ENCODE peak calls at places on chromosomes 1 and 21, in eight cellular contexts. J is AG04450; Z is lower leg skin; A is CD4-positive, alpha-beta T cell; D is A549; N is lower lobe of right lung; F is sigmoid colon; M is colonic mucosa. K is an unnamed sample.

GRCh38 chr1:232990729-232991128 is 40.3 kb downstream of the NTPCR start:
- DNase-seq in J (no peak), Z (no peak), A (no peak), D (no peak), N (no peak), F (no peak), M (no peak), K (no peak)

GRCh38 chr1:62245201-62245600 is 50.6 kb downstream of the L1TD1 start:
- DNase-seq in J (no peak), Z (no peak), A (no peak), D (no peak), N (no peak), F (no peak), M (no peak), K (no peak)

GRCh38 chr21:46295996-46296752 is 10.0 kb downstream of the YBEY start:
- DNase-seq in J (no peak), Z (peak), A (peak), D (no peak), N (peak), F (peak), M (peak), K (no peak)

GRCh38 chr1:13732971-13733667 is 33.1 kb downstream of the PRDM2 start:
- DNase-seq in J (no peak), Z (no peak), A (peak), D (no peak), N (no peak), F (no peak), M (no peak), K (no peak)

GRCh38 chr1:215748431-215748830 is 181.3 kb downstream of the KCTD3 start:
- DNase-seq in J (no peak), Z (no peak), A (no peak), D (no peak), N (no peak), F (no peak), M (no peak), K (no peak)

GRCh38 chr1:202571719-202572339 is 138.4 kb downstream of the SYT2 start:
- DNase-seq in J (no peak), Z (no peak), A (no peak), D (peak), N (no peak), F (no peak), M (peak), K (peak)

GRCh38 chr1:37434292-37434907 is 40.0 kb upstream of the ZC3H12A start:
- DNase-seq in J (no peak), Z (peak), A (peak), D (peak), N (peak), F (peak), M (peak), K (peak)

GRCh38 chr1:199302554-199302953 is 663.7 kb downstream of the PTPRC start:
- DNase-seq in J (no peak), Z (no peak), A (no peak), D (no peak), N (no peak), F (no peak), M (no peak), K (no peak)

GRCh38 chr1:228166170-228166936 is 749 bp downstream of the IBA57 start:
- DNase-seq in J (no peak), Z (peak), A (peak), D (peak), N (peak), F (peak), M (peak), K (peak)

GRCh38 chr1:176954242-176954641 is 210.3 kb downstream of the ASTN1 start:
- DNase-seq in J (no peak), Z (no peak), A (no peak), D (peak), N (no peak), F (no peak), M (no peak), K (no peak)

GRCh38 chr1:172826096-172826741 is 167.3 kb downstream of the FASLG start:
- DNase-seq in J (peak), Z (peak), A (no peak), D (peak), N (no peak), F (peak), M (peak), K (no peak)

GRCh38 chr1:156884560-156884959 is 9.0 kb upstream of the PEAR1 start:
- DNase-seq in J (no peak), Z (no peak), A (no peak), D (no peak), N (no peak), F (no peak), M (no peak), K (no peak)

GRCh38 chr1:37650721-37651120 is 16.0 kb upstream of the RSPO1 start:
- DNase-seq in J (no peak), Z (no peak), A (no peak), D (no peak), N (no peak), F (no peak), M (no peak), K (no peak)

GRCh38 chr1:6971048-6971447 is 185.8 kb downstream of the CAMTA1 start:
- DNase-seq in J (no peak), Z (no peak), A (no peak), D (no peak), N (no peak), F (no peak), M (no peak), K (no peak)

GRCh38 chr1:93237021-93237420 is 56.5 kb downstream of the CCDC18 start:
- DNase-seq in J (no peak), Z (no peak), A (no peak), D (no peak), N (no peak), F (no peak), M (no peak), K (no peak)

GRCh38 chr1:217687511-217687910 is 56.4 kb downstream of the SPATA17 start:
- DNase-seq in J (no peak), Z (no peak), A (no peak), D (no peak), N (no peak), F (no peak), M (no peak), K (no peak)

GRCh38 chr1:162019006-162019405 is 4.7 kb downstream of the OLFML2B start:
- DNase-seq in J (peak), Z (no peak), A (no peak), D (no peak), N (no peak), F (no peak), M (no peak), K (no peak)

GRCh38 chr1:91742848-91743292 is 143.1 kb downstream of the TGFBR3 start:
- DNase-seq in J (no peak), Z (no peak), A (no peak), D (no peak), N (no peak), F (peak), M (no peak), K (no peak)

GRCh38 chr1:27872059-27872801 is at the start of gene THEMIS2:
- DNase-seq in J (no peak), Z (no peak), A (peak), D (no peak), N (peak), F (peak), M (peak), K (peak)

GRCh38 chr1:89975540-89976125 is 19.3 kb upstream of the ZNF326 start:
- DNase-seq in J (no peak), Z (no peak), A (no peak), D (no peak), N (no peak), F (no peak), M (no peak), K (no peak)

GRCh38 chr1:5456090-5456789 is 536.0 kb downstream of the NPHP4 start:
- DNase-seq in J (no peak), Z (no peak), A (no peak), D (no peak), N (no peak), F (no peak), M (no peak), K (no peak)

GRCh38 chr1:59716551-59717231 is 98.1 kb upstream of the HOOK1 start:
- DNase-seq in J (no peak), Z (no peak), A (no peak), D (no peak), N (no peak), F (no peak), M (no peak), K (peak)

GRCh38 chr1:205571747-205572146 is 60.1 kb downstream of the ELK4 start:
- DNase-seq in J (no peak), Z (no peak), A (no peak), D (no peak), N (no peak), F (peak), M (peak), K (no peak)

GRCh38 chr1:162213281-162213909 is 143.9 kb downstream of the NOS1AP start:
- DNase-seq in J (no peak), Z (peak), A (no peak), D (no peak), N (peak), F (peak), M (peak), K (no peak)

GRCh38 chr1:27491748-27492700 is 2.1 kb upstream of the WASF2 start:
- DNase-seq in J (no peak), Z (peak), A (no peak), D (peak), N (peak), F (peak), M (no peak), K (no peak)

GRCh38 chr1:221439734-221440436 is 302.0 kb downstream of the DUSP10 start:
- DNase-seq in J (peak), Z (no peak), A (no peak), D (peak), N (no peak), F (no peak), M (no peak), K (no peak)

GRCh38 chr1:226662704-226663326 is 76.3 kb downstream of the ITPKB start:
- DNase-seq in J (peak), Z (peak), A (peak), D (peak), N (peak), F (peak), M (peak), K (no peak)

GRCh38 chr1:46516140-46516539 is 26.5 kb downstream of the DMBX1 start:
- DNase-seq in J (no peak), Z (no peak), A (no peak), D (no peak), N (peak), F (no peak), M (no peak), K (no peak)

GRCh38 chr1:230169454-230170152 is 102.6 kb downstream of the GALNT2 start:
- DNase-seq in J (no peak), Z (no peak), A (no peak), D (no peak), N (no peak), F (no peak), M (no peak), K (no peak)

GRCh38 chr1:10897981-10898728 is 101.7 kb upstream of the CASZ1 start:
- DNase-seq in J (no peak), Z (no peak), A (no peak), D (no peak), N (no peak), F (no peak), M (no peak), K (no peak)

GRCh38 chr1:210185063-210185462 is 47.5 kb upstream of the SERTAD4 start:
- DNase-seq in J (no peak), Z (no peak), A (no peak), D (no peak), N (no peak), F (no peak), M (no peak), K (no peak)
- TF ChIP-seq CTCF in J (no peak), Z (no peak), A (no peak), D (no peak), N (no peak), F (no peak), M (no peak), K (no peak)

DNA sequence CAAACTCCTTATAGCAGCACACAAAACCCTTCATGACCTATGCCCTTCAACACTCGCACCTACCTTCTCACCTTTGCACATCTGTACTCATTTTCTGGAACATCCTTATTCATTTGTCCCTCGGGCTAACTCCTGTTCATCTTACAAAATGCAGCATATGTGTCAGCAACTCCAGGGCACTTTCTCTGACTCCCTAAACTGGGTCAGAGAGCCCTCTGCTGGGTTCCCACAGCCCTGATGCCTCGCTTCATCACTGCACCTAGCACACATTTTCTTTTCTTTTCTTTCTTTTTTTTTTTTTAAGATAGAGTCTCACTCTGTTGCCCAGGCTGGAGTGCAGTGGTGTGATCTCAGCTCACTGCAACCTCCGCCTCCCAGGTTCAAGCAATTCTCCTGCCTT is 54.0 kb downstream of the RAB3B start:
- DNase-seq in J (no peak), Z (no peak), A (no peak), D (no peak), N (no peak), F (no peak), M (no peak), K (no peak)
- TF ChIP-seq CTCF in J (peak), Z (no peak), A (no peak), D (no peak), N (no peak), F (no peak), M (no peak), K (no peak)

DNA sequence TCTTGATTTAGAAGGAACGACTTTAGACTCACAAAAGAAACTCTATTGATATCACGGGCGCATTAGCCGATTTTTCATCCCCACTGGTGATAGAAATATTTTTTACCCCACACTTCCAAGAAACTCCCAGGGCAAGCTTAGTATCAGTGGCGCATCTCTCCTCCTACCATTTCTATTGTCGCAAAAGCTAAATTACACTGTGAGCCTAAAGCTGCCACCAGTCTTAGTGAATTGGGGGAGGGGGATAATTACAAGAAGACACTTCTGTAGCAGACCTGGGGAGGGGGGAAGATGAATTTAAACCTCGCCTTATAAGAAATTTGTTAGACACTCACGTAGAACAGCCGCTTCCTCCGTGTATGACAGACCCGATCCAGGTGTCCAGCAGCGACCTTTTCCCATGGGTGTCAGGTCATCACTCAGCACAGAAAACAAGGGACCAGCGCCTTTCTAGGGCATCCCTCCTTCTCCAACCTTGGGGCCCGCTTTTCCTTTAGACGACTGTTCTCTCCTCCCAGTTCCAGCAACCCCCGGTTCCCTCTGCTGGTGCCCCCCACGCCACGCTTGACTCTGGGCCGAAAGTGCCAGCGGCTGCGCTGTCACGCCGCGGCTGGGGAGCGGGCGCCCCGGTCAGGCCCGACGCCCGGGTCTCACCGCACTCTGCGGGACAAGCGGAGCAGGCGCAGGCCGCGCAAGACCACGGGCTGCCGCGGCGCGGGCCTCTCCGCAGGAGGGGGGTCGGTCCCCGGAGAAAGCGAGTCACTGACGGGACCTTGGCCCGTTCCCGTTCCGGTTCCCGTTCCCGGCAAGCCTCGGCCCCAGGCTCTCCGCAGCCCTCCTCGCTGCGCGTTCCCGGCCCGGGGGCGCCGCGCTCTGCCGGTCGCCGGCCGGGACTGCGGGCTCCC is 797 bp downstream of the PHC2 start:
- DNase-seq in J (no peak), Z (no peak), A (no peak), D (no peak), N (peak), F (peak), M (no peak), K (peak)
- TF ChIP-seq CTCF in J (no peak), Z (no peak), A (no peak), D (no peak), N (no peak), F (no peak), M (no peak), K (no peak)

GRCh38 chr1:53293123-53293522 is 34.7 kb downstream of the LRP8 start:
- DNase-seq in J (no peak), Z (no peak), A (no peak), D (no peak), N (no peak), F (no peak), M (no peak), K (no peak)
- TF ChIP-seq CTCF in J (no peak), Z (no peak), A (no peak), D (no peak), N (no peak), F (no peak), M (no peak), K (no peak)

K was measured in endothelial cell.